ENCODE peak calls at places on chromosomes 4 and X, in seven cellular contexts. I, X, C, Y, V, L and Q are unnamed samples.

GRCh38 chr4:152454398-152455011 is 81.4 kb downstream of the FBXW7 start:
- DNase-seq in I (peak), X (no peak), C (peak), Y (no peak), V (peak), L (no peak), Q (no peak)

GRCh38 chr4:55503164-55503563 is 43.5 kb downstream of the CLOCK start:
- DNase-seq in I (peak), X (no peak), C (peak), Y (no peak), V (peak), L (no peak), Q (no peak)

GRCh38 chr4:100875296-100876040 is 357.6 kb upstream of the EMCN start:
- DNase-seq in I (no peak), X (no peak), C (no peak), Y (no peak), V (no peak), L (no peak), Q (peak)

GRCh38 chrX:152926279-152926678 is 28.4 kb downstream of the ZNF185 start:
- DNase-seq in I (peak), X (peak), C (peak), Y (peak), V (peak), L (peak), Q (peak)

GRCh38 chr4:147491076-147491475 is 10.2 kb downstream of the EDNRA start:
- DNase-seq in I (peak), X (no peak), C (no peak), Y (no peak), V (no peak), L (no peak), Q (no peak)

GRCh38 chr4:156547439-156547838 is 424.2 kb downstream of the PDGFC start:
- DNase-seq in I (peak), X (no peak), C (no peak), Y (no peak), V (peak), L (no peak), Q (no peak)

GRCh38 chr4:98793658-98794057 is 135.2 kb upstream of the TSPAN5 start:
- DNase-seq in I (no peak), X (no peak), C (no peak), Y (no peak), V (no peak), L (no peak), Q (no peak)

GRCh38 chr4:168711197-168712120 is 214.6 kb downstream of the PALLD start:
- DNase-seq in I (no peak), X (no peak), C (no peak), Y (no peak), V (peak), L (no peak), Q (no peak)

GRCh38 chrX:47272013-47272408 is 39.2 kb downstream of the USP11 start:
- DNase-seq in I (no peak), X (no peak), C (no peak), Y (no peak), V (no peak), L (no peak), Q (no peak)

GRCh38 chrX:41588271-41588670 is 100.5 kb upstream of the GPR34 start:
- DNase-seq in I (no peak), X (no peak), C (no peak), Y (no peak), V (no peak), L (no peak), Q (no peak)

GRCh38 chrX:132180929-132181328 is 38.3 kb downstream of the RAP2C start:
- DNase-seq in I (no peak), X (no peak), C (no peak), Y (no peak), V (no peak), L (no peak), Q (no peak)

GRCh38 chr4:7864685-7865084 is 75.0 kb downstream of the AFAP1 start:
- DNase-seq in I (no peak), X (no peak), C (no peak), Y (no peak), V (no peak), L (no peak), Q (no peak)

GRCh38 chr4:7860600-7861158 is 79.0 kb downstream of the AFAP1 start:
- DNase-seq in I (no peak), X (no peak), C (no peak), Y (no peak), V (no peak), L (no peak), Q (no peak)

GRCh38 chr4:7863911-7864681 is 75.6 kb downstream of the AFAP1 start:
- DNase-seq in I (no peak), X (peak), C (no peak), Y (no peak), V (peak), L (no peak), Q (no peak)

GRCh38 chr4:7861440-7861881 is 78.2 kb downstream of the AFAP1 start:
- DNase-seq in I (peak), X (peak), C (peak), Y (no peak), V (peak), L (peak), Q (peak)

DNA sequence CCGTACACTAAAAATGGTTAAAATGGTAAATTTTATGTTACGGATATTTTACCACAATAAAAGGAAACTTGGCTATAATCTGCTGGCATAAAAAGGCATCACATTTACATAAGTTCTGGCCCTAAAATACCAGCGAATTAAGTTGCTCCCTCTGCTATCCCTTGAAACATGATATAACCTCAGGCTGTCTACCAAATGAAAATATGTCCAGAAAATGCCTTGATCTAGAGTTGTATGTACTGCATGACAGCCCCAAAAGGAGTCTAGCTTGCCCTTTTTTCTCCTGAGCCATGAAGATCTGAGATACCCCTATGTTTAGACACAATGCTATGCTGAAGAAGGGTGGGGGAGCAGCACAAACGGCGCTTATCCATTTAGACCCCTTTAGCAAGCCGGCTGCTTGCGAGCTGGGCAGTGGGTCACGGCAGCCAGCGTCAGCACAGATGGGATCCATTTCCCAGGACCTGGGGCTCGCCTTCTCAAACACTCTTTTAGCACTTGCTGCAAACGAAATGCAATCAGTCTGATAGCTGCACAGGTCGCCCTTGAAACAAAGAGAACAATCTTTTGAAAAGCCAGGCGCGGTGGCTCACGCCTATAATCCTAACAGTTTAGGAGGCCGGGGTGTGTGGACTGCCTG is 77.0 kb downstream of the AFAP1 start:
- DNase-seq in I (no peak), X (no peak), C (no peak), Y (no peak), V (no peak), L (peak), Q (no peak)
- H3K9ac ChIP-seq in I (no peak), X (no peak), C (no peak), Y (no peak), V (no peak), L (no peak), Q (peak)

DNA sequence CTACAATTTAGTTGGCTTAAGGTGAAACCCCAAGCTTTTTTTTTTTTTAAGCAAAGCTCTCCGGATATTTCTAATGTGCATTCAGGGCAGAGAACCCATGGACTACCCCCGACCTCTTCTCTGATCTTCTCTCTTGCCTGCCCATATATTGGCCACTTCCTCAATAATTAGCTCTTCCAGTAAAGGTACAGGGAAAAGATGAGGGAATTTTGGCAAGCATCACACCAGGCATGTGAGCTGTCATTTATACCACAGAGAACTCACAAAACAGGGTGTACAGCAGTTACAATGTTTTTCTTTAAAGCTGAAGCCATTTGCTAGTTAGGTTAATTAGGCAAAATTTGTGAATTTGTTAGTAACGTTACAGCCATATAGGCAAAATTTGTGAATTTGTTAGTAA is 73.3 kb downstream of the GAB1 start:
- DNase-seq in I (no peak), X (no peak), C (no peak), Y (no peak), V (no peak), L (no peak), Q (no peak)
- H3K4ac ChIP-seq in I (no peak), X (no peak), C (peak), Y (no peak), V (no peak), L (no peak), Q (no peak)

GRCh38 chr4:95798727-95799126 is 41.2 kb upstream of the PDHA2 start:
- DNase-seq in I (no peak), X (peak), C (no peak), Y (no peak), V (no peak), L (no peak), Q (peak)

DNA sequence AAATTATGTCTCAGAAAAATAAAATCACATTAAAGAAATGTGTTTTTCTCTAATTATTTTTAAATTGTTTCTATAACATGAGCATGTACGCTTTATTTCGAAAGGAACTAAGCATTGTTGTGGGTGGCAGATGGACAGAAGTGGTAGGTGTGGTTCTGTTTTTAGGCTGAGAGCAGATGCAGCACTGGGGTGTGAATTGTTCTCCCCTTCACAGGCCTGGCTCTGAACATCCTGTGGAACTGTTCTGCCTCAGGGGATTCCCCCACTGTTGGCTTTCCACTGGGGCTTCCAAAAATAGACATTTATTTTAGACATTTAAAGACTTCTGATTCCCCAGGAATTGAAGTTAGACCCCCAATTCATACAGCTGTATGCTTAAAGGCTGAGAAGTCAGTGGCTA is 41.9 kb upstream of the PDHA2 start:
- DNase-seq in I (no peak), X (no peak), C (no peak), Y (no peak), V (no peak), L (no peak), Q (peak)
- H4K8ac ChIP-seq in I (no peak), X (no peak), C (no peak), Y (no peak), V (no peak), L (no peak), Q (no peak)

GRCh38 chr4:2484993-2485392 is 16.1 kb downstream of the RNF4 start:
- DNase-seq in I (no peak), X (no peak), C (peak), Y (no peak), V (no peak), L (no peak), Q (no peak)
- H3K9ac ChIP-seq in I (peak), X (no peak), C (no peak), Y (no peak), V (no peak), L (peak), Q (no peak)

DNA sequence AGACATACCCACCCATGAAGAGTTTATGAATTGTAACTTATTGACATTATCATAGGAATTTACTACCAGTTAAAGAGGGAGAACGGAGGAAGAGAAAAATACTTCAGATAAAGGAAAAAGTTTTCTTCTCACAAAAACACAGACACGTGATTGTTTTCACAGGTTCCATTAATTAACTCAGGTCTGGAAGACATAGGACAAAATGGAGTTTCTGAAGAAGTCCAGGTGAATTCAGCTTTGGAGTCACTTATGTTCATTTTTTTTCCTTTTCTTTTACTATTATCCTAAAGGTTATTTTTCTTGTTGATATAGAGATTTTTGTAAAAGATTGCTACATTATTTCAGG is 20.5 kb downstream of the NIPAL1 start:
- DNase-seq in I (no peak), X (no peak), C (no peak), Y (no peak), V (no peak), L (no peak), Q (no peak)
- H3K4ac ChIP-seq in I (no peak), X (no peak), C (no peak), Y (no peak), V (no peak), L (no peak), Q (no peak)